ENCODE peak calls at places on chromosomes 1 and 21, in four cellular contexts. O, K, I and G are unnamed samples.
A peak's percentile ranks its signal among the peaks of the same experiment; 100 is the strongest.

GRCh38 chr21:34701726-34702125 is 32.9 kb downstream of the CLIC6 start:
- DNase-seq in K (no peak), I (no peak), O (no peak), G (no peak)

GRCh38 chr1:234559152-234559916 is 50.6 kb downstream of the IRF2BP2 start:
- DNase-seq in K (no peak), I (no peak), O (no peak), G (no peak)

GRCh38 chr21:43815107-43815742 is 25.8 kb downstream of the RRP1 start:
- DNase-seq in K (no peak), O (no peak), I (no peak), G (no peak)

GRCh38 chr1:12604114-12604874 is 13.7 kb downstream of the DHRS3 start:
- DNase-seq in O (peak; percentile 90), K (peak; percentile 53), I (no peak), G (no peak)

GRCh38 chr1:71766748-71767147 is 515.6 kb downstream of the NEGR1 start:
- DNase-seq in O (no peak), K (no peak), I (no peak), G (no peak)

GRCh38 chr1:230548357-230548756 is 93.9 kb upstream of the COG2 start:
- DNase-seq in O (no peak), K (no peak), I (no peak), G (no peak)

GRCh38 chr1:14923400-14924011 is 230.0 kb upstream of the TMEM51 start:
- DNase-seq in K (no peak), O (no peak), I (no peak), G (no peak)

GRCh38 chr1:25694167-25694566 is 77.6 kb downstream of the MAN1C1 start:
- DNase-seq in I (no peak), K (no peak), O (no peak), G (no peak)

GRCh38 chr1:239387304-239388231 is 1.2 kb downstream of the CHRM3 start:
- DNase-seq in I (no peak), K (no peak), O (no peak), G (no peak)

GRCh38 chr21:44965251-44966022 is 25.6 kb downstream of the SLX9 start:
- DNase-seq in I (no peak), O (no peak), K (no peak), G (no peak)

GRCh38 chr1:28973850-28974841 is 59.8 kb downstream of the EPB41 start:
- DNase-seq in O (no peak), K (no peak), I (no peak), G (no peak)

GRCh38 chr1:71964188-71964587 is 318.2 kb downstream of the NEGR1 start:
- DNase-seq in I (no peak), K (no peak), O (no peak), G (no peak)

GRCh38 chr1:215987092-215987855 is 420.2 kb downstream of the KCTD3 start:
- DNase-seq in I (no peak), K (no peak), O (no peak), G (no peak)

GRCh38 chr1:185654199-185654951 is 79.8 kb upstream of the HMCN1 start:
- DNase-seq in I (no peak), O (no peak), K (no peak), G (no peak)